ENCODE peak calls at places on chromosomes 13 and 19, in four cellular contexts. U is stimulated activated CD4-positive, alpha-beta T cell treated with anti-CD3 and anti-CD28 coated beads, Interleukin-1b, Interleukin-23, amount 100 ng/mL, for 24 hours; M is NCI-H1417; D is amniotic stem cell. S is an unnamed sample.

GRCh38 chr19:37654525-37654832 is 786 bp downstream of the ZFP30 start:
- DNase-seq in U (no peak), M (peak), D (no peak), S (peak)

GRCh38 chr19:1812426-1813196 is 535 bp upstream of the ATP8B3 start:
- DNase-seq in U (peak), M (peak), D (peak), S (peak)

GRCh38 chr19:32343550-32344262 is 1.7 kb upstream of the ZNF507 start:
- DNase-seq in D (no peak), U (no peak), M (peak), S (no peak)

GRCh38 chr13:26867451-26868067 is 107.0 kb upstream of the GPR12 start:
- DNase-seq in M (no peak), U (no peak), D (no peak), S (peak)

GRCh38 chr19:16018801-16019551 is 57.3 kb upstream of the TPM4 start:
- DNase-seq in D (no peak), M (no peak), U (no peak), S (no peak)

GRCh38 chr19:44212865-44213346 is 574 bp downstream of the ZNF227 start:
- DNase-seq in D (peak), U (no peak), M (peak), S (peak)

GRCh38 chr13:30388401-30389283 is 33.7 kb upstream of the UBE2L5 start:
- DNase-seq in D (no peak), M (no peak), U (no peak), S (no peak)

GRCh38 chr13:99288069-99288468 is 19.1 kb downstream of the GPR183 start:
- DNase-seq in D (no peak), M (no peak), U (no peak), S (peak)

GRCh38 chr19:2500861-2501260 is 24.9 kb downstream of the GADD45B start:
- DNase-seq in M (no peak), U (no peak), D (no peak), S (no peak)

GRCh38 chr19:18637644-18638630 is 1.1 kb downstream of the KLHL26 start:
- DNase-seq in M (peak), D (no peak), U (no peak), S (no peak)

GRCh38 chr19:49689133-49690072 is at the start of gene ADM5:
- DNase-seq in M (peak), D (no peak), U (no peak), S (peak)

GRCh38 chr13:98454389-98454881 is 122.5 kb downstream of the STK24 start:
- DNase-seq in D (peak), M (peak), U (no peak), S (peak)

GRCh38 chr19:5150902-5151741 is 182.2 kb downstream of the KDM4B start:
- DNase-seq in U (no peak), D (no peak), M (no peak), S (peak)

GRCh38 chr19:38812841-38813320 is at the start of gene LGALS4:
- DNase-seq in D (no peak), M (no peak), U (no peak), S (no peak)

GRCh38 chr13:20185657-20186056 is 7.1 kb downstream of the GJB2 start:
- DNase-seq in U (no peak), M (no peak), D (no peak), S (no peak)

GRCh38 chr19:33530261-33530660 is 8.7 kb upstream of the PEPD start:
- DNase-seq in U (no peak), M (no peak), D (no peak), S (no peak)

GRCh38 chr19:53333071-53333465 is 481 bp upstream of the ZNF845 start:
- DNase-seq in M (no peak), D (peak), U (peak), S (no peak)

GRCh38 chr19:6271251-6271650 is 8.5 kb downstream of the MLLT1 start:
- DNase-seq in U (no peak), D (no peak), M (no peak), S (no peak)

GRCh38 chr13:44474122-44474910 is 100.7 kb downstream of the SERP2 start:
- DNase-seq in M (peak), D (no peak), U (no peak), S (no peak)

GRCh38 chr13:27117158-27117557 is 54.5 kb downstream of the USP12 start:
- DNase-seq in D (no peak), M (no peak), U (no peak), S (peak)

GRCh38 chr13:44174769-44175425 is 198.7 kb upstream of the SERP2 start:
- DNase-seq in U (no peak), M (no peak), D (no peak), S (no peak)

GRCh38 chr13:44726777-44727176 is 150.6 kb upstream of the TSC22D1 start:
- DNase-seq in U (no peak), D (no peak), M (no peak), S (peak)

GRCh38 chr13:55199132-55199531 is 1941.6 kb upstream of the PRR20A start:
- DNase-seq in U (no peak), D (no peak), M (peak), S (peak)

GRCh38 chr19:6690160-6690885 is 20.4 kb upstream of the TNFSF14 start:
- DNase-seq in U (no peak), D (no peak), M (no peak), S (no peak)

GRCh38 chr19:41999071-41999877 is 5.2 kb upstream of the ATP1A3 start:
- DNase-seq in U (no peak), D (no peak), M (peak), S (peak)

GRCh38 chr19:2542341-2543069 is 66.6 kb downstream of the GADD45B start:
- DNase-seq in M (no peak), D (no peak), U (no peak), S (peak)

GRCh38 chr19:54096642-54097106 is 3.9 kb downstream of the OSCAR start:
- DNase-seq in D (no peak), U (no peak), M (no peak), S (no peak)

GRCh38 chr19:32676186-32676894 is 692 bp downstream of the RGS9BP start:
- DNase-seq in U (no peak), D (no peak), M (peak), S (peak)

GRCh38 chr19:3670796-3671679 is 29.2 kb downstream of the PIP5K1C start:
- DNase-seq in D (no peak), U (no peak), M (no peak), S (no peak)

GRCh38 chr13:113448885-113449692 is 4.2 kb downstream of the ADPRHL1 start:
- DNase-seq in U (peak), D (no peak), M (peak), S (peak)

GRCh38 chr13:38395505-38395803 is 45.8 kb downstream of the UFM1 start:
- DNase-seq in U (no peak), M (no peak), D (no peak), S (no peak)